ENCODE peak calls at places on chromosome 2, in four cellular contexts. J, V, N and U are unnamed samples.

GRCh38 chr2:236993-237539 is 26.8 kb downstream of the SH3YL1 start:
- DNase-seq in J (no peak), V (no peak), N (no peak), U (no peak)

GRCh38 chr2:5364361-5364760 is 327.8 kb upstream of the SOX11 start:
- DNase-seq in J (no peak), V (no peak), N (no peak), U (no peak)

GRCh38 chr2:238561230-238561629 is 134.5 kb downstream of the ASB1 start:
- DNase-seq in J (no peak), V (no peak), N (no peak), U (no peak)

GRCh38 chr2:106039634-106040033 is 154.5 kb downstream of the UXS1 start:
- DNase-seq in J (no peak), V (no peak), N (no peak), U (no peak)

GRCh38 chr2:71336384-71336783 is 4.8 kb downstream of the ZNF638 start:
- DNase-seq in J (no peak), V (no peak), N (no peak), U (no peak)

GRCh38 chr2:230614913-230615332 is 97.7 kb upstream of the CAB39 start:
- DNase-seq in J (peak; percentile 35), V (no peak), N (no peak), U (no peak)

GRCh38 chr2:12759248-12759647 is 42.5 kb downstream of the TRIB2 start:
- DNase-seq in J (peak; percentile 7), V (no peak), N (peak; percentile 91), U (no peak)

GRCh38 chr2:124325667-124326425 is 300.8 kb downstream of the CNTNAP5 start:
- DNase-seq in J (no peak), V (no peak), N (no peak), U (no peak)

GRCh38 chr2:105568323-105568610 is 169.4 kb upstream of the FHL2 start:
- DNase-seq in J (no peak), V (no peak), N (no peak), U (no peak)

DNA sequence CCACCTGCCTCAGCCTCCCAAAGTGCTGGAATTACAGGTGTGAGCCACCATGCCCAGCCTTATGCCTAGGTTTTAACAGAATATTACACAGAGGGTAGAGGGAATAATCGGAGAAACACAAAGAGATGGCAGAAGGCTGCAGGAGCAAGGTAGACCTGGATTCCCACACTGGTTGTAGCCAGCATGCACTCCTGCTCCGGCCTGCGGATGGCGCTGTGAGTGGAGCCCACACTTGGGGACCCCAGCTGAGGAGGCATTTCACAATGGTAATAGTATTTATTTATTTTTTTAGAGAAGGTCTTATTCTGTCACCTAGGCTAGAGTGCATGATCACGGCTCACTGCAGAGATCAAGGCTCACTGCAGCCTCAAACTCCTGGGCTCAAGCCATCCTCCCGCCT is 38.8 kb upstream of the DARS1 start:
- DNase-seq in J (no peak), V (no peak), N (no peak), U (no peak)
- H3K27ac ChIP-seq in J (no peak overlapping the region), V (no peak overlapping the region), N (no peak overlapping the region), U (no peak overlapping the region)

DNA sequence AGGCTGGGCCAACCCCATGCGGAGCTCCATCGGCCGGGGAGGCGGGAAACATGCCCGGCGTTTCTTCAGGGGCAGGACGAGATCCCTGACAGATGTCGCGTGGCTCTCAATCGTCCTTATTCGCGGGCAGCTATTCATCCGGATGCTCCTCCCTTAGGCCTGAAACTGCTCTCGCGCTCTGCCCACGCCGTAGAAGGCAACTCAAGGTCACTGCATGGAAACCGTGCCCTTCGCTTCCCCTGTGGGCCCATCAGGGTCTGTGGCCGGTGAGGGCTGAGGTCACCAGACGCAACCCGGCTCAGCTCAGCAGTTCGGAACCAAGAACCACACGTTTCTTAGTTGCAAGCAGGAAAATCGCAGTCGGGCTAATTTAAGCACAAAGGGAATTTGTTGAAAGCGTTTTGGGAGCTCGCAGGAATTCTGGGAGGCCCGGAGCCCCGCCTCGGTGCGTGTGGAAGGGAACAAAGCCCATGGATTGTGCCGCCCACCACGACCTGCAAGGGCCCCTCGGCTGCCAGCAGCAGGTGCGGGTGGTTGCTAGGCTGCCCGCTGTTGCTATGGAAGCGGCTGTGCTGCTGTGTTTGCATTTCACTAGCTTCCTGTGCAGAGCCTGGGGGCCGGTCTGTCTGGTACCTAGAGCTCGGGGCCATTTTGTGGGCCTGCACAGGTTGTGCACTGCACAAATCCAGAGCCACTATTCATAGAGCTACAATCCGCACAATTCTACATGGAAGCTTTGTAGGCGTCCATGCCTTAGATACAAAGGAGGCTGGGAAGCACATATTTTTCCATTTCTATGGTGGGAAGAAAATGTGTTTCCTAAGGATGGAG is 6.1 kb upstream of the ALLC start:
- DNase-seq in J (no peak), V (peak; percentile 63), N (no peak), U (peak; percentile 48)
- H3K4me3 ChIP-seq in J (no peak overlapping the region), V (no peak overlapping the region), N (no peak overlapping the region), U (peak overlapping the region; percentile 55)

DNA sequence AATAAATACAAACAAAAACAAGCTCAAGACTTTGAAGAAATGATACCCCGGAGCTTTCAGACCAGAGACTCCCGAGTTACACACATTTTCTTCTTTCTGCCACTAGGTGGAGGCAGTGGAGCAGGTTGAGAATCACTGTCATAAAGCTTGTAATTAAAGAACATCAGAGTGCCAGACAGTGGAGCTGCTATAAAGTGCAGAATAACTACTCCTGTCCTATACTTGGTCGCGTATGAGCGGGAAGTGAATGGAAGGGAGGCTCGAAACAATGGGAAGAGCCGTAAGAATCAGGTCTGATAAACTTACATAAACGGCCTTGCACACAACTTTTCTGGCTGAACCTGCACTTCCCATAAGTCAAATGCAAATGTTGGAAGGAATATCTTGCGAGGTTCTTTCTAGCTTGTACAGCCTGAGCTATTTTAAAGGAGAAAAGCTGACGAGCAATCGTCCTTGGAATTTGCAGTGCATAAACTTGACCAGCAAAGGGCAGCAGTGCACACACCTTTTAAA is 189.0 kb downstream of the RPIA start:
- DNase-seq in J (no peak), V (no peak), N (peak; percentile 39), U (no peak)
- H3K27me3 ChIP-seq in J (no peaks in the 10 kb centered on the region), V (peaks cover 6% of the 10 kb centered on the region), N (no peaks in the 10 kb centered on the region), U (peaks cover 6% of the 10 kb centered on the region)

DNA sequence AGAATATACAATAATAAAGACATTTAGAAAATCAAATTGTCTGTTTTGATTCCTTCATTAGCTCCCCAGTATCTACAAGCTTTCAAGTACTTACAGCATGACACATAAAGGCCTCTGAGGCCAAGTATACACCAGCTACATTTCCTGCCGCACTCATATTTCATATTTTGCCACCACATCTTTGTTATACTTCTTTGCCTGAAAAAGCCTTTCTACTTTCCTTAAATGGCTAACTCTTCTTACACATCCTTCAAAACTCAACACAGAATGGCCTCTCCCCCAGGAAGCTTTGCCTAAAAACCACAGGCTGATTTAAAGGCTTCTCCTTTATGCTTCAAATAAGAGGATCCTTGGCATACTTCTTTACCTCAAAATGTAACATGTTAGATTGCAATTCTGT is 4.5 kb downstream of the STK17B start:
- DNase-seq in J (no peak), V (no peak), N (peak; percentile 87), U (no peak)
- H3K27ac ChIP-seq in J (peak overlapping the region; percentile 64), V (no peak overlapping the region), N (peak overlapping the region; percentile 82), U (peak overlapping the region; percentile 94)

GRCh38 chr2:66854304-66854703 is 419.4 kb downstream of the MEIS1 start:
- DNase-seq in J (no peak), V (no peak), N (peak; percentile 62), U (no peak)
- H3K4me3 ChIP-seq in J (no peak overlapping the region), V (no peak overlapping the region), N (no peak overlapping the region), U (no peak overlapping the region)

GRCh38 chr2:9918275-9918674 is 33.2 kb upstream of the GRHL1 start:
- DNase-seq in J (no peak), V (no peak), N (peak; percentile 33), U (no peak)
- H3K27me3 ChIP-seq in J (no peaks in the 10 kb centered on the region), V (no peaks in the 10 kb centered on the region), N (no peaks in the 10 kb centered on the region), U (no peaks in the 10 kb centered on the region)

DNA sequence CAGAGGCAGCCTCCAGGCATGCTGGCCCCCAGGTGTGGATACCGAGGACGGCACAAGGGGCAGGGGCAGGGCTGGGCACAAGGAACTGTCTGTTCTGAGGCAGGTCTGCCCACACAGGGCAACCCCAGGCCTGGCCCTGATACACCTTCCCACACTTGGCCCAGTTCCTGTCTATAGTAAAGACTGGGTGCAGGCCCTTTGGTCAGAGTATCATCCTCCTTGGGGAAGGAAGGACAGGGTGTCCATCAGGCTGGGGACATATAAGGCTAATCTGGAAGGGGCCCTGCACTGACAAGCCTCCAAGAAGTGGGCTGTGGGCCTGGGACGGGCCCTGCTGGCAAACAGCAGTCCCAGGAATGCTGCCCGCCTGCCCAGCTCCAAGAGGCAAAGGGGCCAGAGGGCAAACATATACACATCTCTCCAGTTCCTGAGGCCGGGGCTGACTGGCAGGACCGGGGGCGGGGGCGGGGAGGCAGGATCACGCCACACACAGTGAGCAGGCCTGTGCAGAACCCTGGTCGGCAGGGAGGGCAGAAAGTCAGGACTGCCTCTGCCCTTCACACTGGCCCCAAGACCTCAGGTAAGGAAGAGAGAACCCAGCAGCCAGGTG is 18.9 kb downstream of the SDC1 start:
- DNase-seq in J (no peak), V (no peak), N (no peak), U (no peak)
- H3K27ac ChIP-seq in J (peak overlapping the region; percentile 2), V (no peak overlapping the region), N (no peak overlapping the region), U (no peak overlapping the region)

GRCh38 chr2:1366546-1367134 is 46.6 kb upstream of the TPO start:
- DNase-seq in J (no peak), V (peak; percentile 78), N (no peak), U (no peak)
- H3K4me3 ChIP-seq in J (no peak overlapping the region), V (no peak overlapping the region), N (no peak overlapping the region), U (no peak overlapping the region)

DNA sequence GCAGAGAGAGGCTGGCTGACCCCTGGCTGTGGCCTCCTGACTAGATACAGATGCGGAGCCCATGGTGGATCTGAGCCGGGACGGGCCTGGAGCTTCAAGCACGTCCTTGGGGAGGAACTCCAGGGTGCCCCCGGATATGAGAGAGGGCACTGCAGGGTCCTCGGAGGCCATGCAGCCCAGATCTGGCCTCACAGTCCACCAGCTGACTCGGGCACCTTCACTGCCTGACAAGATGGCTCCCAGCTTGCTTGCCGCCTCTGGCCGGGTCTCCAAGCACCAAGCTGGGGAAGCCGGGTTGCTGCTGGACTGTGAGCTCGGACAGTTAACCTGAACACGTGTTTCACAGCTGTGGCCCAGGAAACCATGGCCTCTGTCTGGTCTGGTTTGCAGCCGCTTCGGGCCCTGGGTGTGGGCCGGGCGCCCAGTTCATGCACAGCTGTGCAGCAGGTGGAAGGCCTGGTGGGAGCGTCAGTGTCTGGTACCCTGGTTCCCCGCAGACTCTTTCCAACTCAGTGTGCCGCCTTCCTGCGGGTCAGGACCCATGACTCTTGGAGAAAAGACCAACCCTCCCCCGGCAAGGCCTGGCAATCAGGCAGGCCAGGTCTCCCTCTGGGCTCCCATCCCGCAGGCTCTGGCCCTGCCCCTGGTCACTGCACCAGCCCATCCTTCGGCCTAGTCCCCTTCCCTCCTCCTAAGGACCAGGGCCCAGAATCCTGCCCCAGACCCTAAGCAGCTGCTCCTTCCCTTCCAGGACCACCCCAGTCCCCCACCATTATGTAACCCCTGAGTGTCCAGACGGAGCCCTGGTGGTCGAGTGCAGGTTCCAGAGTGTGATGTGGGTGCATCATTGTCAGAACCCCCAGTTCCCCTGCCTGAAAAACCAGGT is 74.6 kb upstream of the OTOS start:
- DNase-seq in J (no peak), V (peak; percentile 41), N (no peak), U (no peak)
- H3K27me3 ChIP-seq in J (peaks cover 52% of the 10 kb centered on the region), V (no peaks in the 10 kb centered on the region), N (peaks cover 17% of the 10 kb centered on the region), U (no peaks in the 10 kb centered on the region)